ENCODE peak calls at places on chromosomes 5 and 9, in five cellular contexts. One of them, this sample, is unnamed. For H3K4me1 and H3K9me3, the result is how much of the 10 kb centered on the place peaks cover.

GRCh38 chr9:82934949-82935348 is 128.0 kb downstream of the RASEF start:
- DNase-seq in right lobe of liver: no peak
- DNase-seq in IMR-90: peak
- DNase-seq in psoas muscle: no peak
- DNase-seq in mammary epithelial cell: peak
- DNase-seq in this sample: no peak

GRCh38 chr9:93038918-93039317 is 19.6 kb upstream of the SUSD3 start:
- DNase-seq in IMR-90: no peak
- DNase-seq in psoas muscle: no peak
- DNase-seq in mammary epithelial cell: no peak
- DNase-seq in right lobe of liver: no peak
- DNase-seq in this sample: no peak

GRCh38 chr5:98789029-98789428 is 15.6 kb downstream of the RGMB start:
- DNase-seq in IMR-90: no peak
- DNase-seq in mammary epithelial cell: no peak
- DNase-seq in right lobe of liver: no peak
- DNase-seq in psoas muscle: no peak
- DNase-seq in this sample: no peak

GRCh38 chr5:17190242-17190778 is 27.1 kb upstream of the BASP1 start:
- DNase-seq in mammary epithelial cell: peak
- DNase-seq in IMR-90: peak
- DNase-seq in right lobe of liver: no peak
- DNase-seq in psoas muscle: no peak
- DNase-seq in this sample: peak

GRCh38 chr9:110571801-110572490 is 7.6 kb downstream of the SVEP1 start:
- DNase-seq in IMR-90: peak
- DNase-seq in psoas muscle: no peak
- DNase-seq in mammary epithelial cell: no peak
- DNase-seq in right lobe of liver: no peak
- DNase-seq in this sample: no peak

GRCh38 chr5:157303667-157304327 is 37.9 kb downstream of the CYFIP2 start:
- DNase-seq in psoas muscle: no peak
- DNase-seq in mammary epithelial cell: no peak
- DNase-seq in IMR-90: no peak
- DNase-seq in right lobe of liver: no peak
- DNase-seq in this sample: no peak

GRCh38 chr5:158594595-158595242 is 505.0 kb downstream of the EBF1 start:
- DNase-seq in IMR-90: no peak
- DNase-seq in right lobe of liver: peak
- DNase-seq in mammary epithelial cell: no peak
- DNase-seq in psoas muscle: no peak
- DNase-seq in this sample: no peak

GRCh38 chr5:130151239-130151638 is 247.0 kb downstream of the CHSY3 start:
- DNase-seq in psoas muscle: no peak
- DNase-seq in right lobe of liver: no peak
- DNase-seq in IMR-90: no peak
- DNase-seq in mammary epithelial cell: peak
- DNase-seq in this sample: no peak

GRCh38 chr9:3508531-3509374 is 17.0 kb downstream of the RFX3 start:
- DNase-seq in mammary epithelial cell: peak
- DNase-seq in right lobe of liver: no peak
- DNase-seq in psoas muscle: no peak
- DNase-seq in IMR-90: peak
- DNase-seq in this sample: no peak

DNA sequence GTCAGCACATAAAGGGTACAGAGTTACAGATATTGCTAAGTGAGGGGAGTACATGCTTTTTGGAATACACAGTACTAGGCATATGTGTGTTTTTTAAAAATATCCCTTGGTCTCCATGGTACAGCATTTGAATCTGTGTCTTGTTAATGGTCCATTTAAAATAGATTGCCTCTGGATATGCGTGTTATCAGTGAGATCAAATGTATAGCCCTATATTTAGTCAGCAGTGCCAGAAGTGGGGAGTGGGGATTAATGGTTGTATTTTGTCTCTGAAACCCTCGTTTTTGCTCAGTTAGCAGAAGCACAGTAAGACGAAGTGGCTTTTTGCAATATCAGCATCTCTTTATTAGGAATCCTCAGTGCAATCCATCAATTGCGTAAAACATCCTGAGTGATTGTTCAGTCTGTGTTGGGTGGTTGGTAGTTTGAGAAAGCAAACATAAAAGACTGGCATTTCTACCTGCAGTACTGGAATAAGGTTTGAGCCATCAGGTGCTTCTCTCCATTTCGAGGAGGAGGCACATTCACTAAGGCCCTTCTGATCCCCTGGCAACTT is 19.0 kb downstream of the SKP2 start:
- DNase-seq in psoas muscle: no peak
- DNase-seq in IMR-90: no peak
- DNase-seq in right lobe of liver: no peak
- DNase-seq in mammary epithelial cell: no peak
- DNase-seq in this sample: no peak
- H3K4me1 ChIP-seq in psoas muscle: under half
- H3K4me1 ChIP-seq in IMR-90: under half
- H3K4me1 ChIP-seq in right lobe of liver: under half
- H3K4me1 ChIP-seq in mammary epithelial cell: under half
- H3K4me1 ChIP-seq in this sample: under half

DNA sequence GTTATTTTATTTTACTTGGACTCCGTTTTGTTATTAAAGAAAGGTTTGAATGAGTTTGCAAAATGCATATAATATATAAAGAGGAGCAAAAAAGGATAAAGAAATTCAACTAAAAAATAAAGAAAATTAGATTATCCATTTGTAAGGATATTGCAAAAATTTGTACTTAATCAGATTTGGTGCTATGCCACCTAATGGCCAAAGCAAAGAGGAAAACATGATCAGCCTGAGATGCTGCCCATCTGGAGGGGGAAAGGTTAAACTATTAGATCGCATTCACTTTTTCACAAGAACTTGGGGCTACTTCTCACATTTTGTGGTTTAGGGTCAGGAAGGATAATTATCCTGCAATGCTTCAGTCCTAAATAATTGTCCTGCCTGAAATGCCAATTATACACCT is 350.6 kb downstream of the MLLT3 start:
- DNase-seq in mammary epithelial cell: no peak
- DNase-seq in IMR-90: no peak
- DNase-seq in psoas muscle: no peak
- DNase-seq in right lobe of liver: no peak
- DNase-seq in this sample: no peak
- H3K9me3 ChIP-seq in mammary epithelial cell: under half
- H3K9me3 ChIP-seq in IMR-90: under half
- H3K9me3 ChIP-seq in psoas muscle: under half
- H3K9me3 ChIP-seq in right lobe of liver: under half
- H3K9me3 ChIP-seq in this sample: under half

GRCh38 chr9:106872641-106873040 is 9.7 kb downstream of the ZNF462 start:
- DNase-seq in mammary epithelial cell: no peak
- DNase-seq in IMR-90: no peak
- DNase-seq in psoas muscle: no peak
- DNase-seq in right lobe of liver: no peak
- DNase-seq in this sample: no peak
- H3K4me1 ChIP-seq in mammary epithelial cell: under half
- H3K4me1 ChIP-seq in IMR-90: under half
- H3K4me1 ChIP-seq in psoas muscle: half or more
- H3K4me1 ChIP-seq in right lobe of liver: under half
- H3K4me1 ChIP-seq in this sample: under half

GRCh38 chr5:3201121-3201520 is 394.5 kb upstream of the IRX1 start:
- DNase-seq in right lobe of liver: no peak
- DNase-seq in psoas muscle: no peak
- DNase-seq in mammary epithelial cell: no peak
- DNase-seq in IMR-90: no peak
- DNase-seq in this sample: no peak

GRCh38 chr5:3199941-3200340 is 395.7 kb upstream of the IRX1 start:
- DNase-seq in right lobe of liver: no peak
- DNase-seq in mammary epithelial cell: no peak
- DNase-seq in IMR-90: no peak
- DNase-seq in psoas muscle: no peak
- DNase-seq in this sample: no peak

GRCh38 chr5:3201941-3202340 is 393.7 kb upstream of the IRX1 start:
- DNase-seq in IMR-90: no peak
- DNase-seq in right lobe of liver: no peak
- DNase-seq in mammary epithelial cell: no peak
- DNase-seq in psoas muscle: no peak
- DNase-seq in this sample: no peak

GRCh38 chr5:3200356-3200755 is 395.3 kb upstream of the IRX1 start:
- DNase-seq in psoas muscle: no peak
- DNase-seq in right lobe of liver: no peak
- DNase-seq in IMR-90: no peak
- DNase-seq in mammary epithelial cell: no peak
- DNase-seq in this sample: no peak

DNA sequence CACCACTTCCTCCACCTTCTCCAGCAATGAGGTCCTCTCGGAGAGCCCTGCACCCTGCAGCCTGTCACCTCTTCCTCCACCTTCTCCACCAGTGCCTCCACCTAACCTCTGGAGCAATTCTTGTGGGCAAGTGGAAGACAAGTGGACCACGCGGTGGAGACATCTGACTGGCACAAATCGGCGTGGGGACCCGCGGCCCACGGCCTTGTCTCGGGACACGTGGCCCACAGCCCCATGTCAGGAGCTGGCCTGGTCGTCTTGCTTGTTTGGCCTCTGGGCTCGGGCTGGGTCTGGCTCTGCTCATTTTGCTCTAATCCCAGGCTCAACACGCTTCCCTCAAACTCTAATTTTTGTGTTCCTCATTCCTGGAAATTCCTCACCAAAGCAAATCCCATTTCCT is 393.1 kb upstream of the IRX1 start:
- DNase-seq in IMR-90: no peak
- DNase-seq in mammary epithelial cell: no peak
- DNase-seq in psoas muscle: no peak
- DNase-seq in right lobe of liver: no peak
- DNase-seq in this sample: no peak
- H3K9me3 ChIP-seq in IMR-90: under half
- H3K9me3 ChIP-seq in mammary epithelial cell: under half
- H3K9me3 ChIP-seq in psoas muscle: under half
- H3K9me3 ChIP-seq in right lobe of liver: under half
- H3K9me3 ChIP-seq in this sample: under half